ENCODE peak calls at places on chromosomes 5 and 9, in nine cellular contexts. S, Z, A, K, V, D, Q, M and U are unnamed samples.

GRCh38 chr5:112165897-112166737 is 253.0 kb downstream of the EPB41L4A start:
- DNase-seq in S (no peak), Z (no peak), A (no peak), K (no peak), V (no peak), D (no peak), Q (no peak), M (no peak), U (no peak)

GRCh38 chr5:81212211-81212687 is 20.9 kb upstream of the CKMT2 start:
- DNase-seq in S (no peak), Z (no peak), A (no peak), K (no peak), V (no peak), D (no peak), Q (no peak), M (no peak), U (no peak)

GRCh38 chr9:134568116-134568515 is 73.5 kb upstream of the COL5A1 start:
- DNase-seq in S (no peak), Z (no peak), A (no peak), K (no peak), V (peak), D (no peak), Q (peak), M (no peak), U (no peak)

GRCh38 chr9:33290994-33291397 is 680 bp downstream of the NFX1 start:
- DNase-seq in S (no peak), Z (no peak), A (peak), K (no peak), V (no peak), D (no peak), Q (no peak), M (peak), U (no peak)

GRCh38 chr9:27003406-27004147 is 1.9 kb downstream of the LRRC19 start:
- DNase-seq in S (no peak), Z (no peak), A (no peak), K (no peak), V (no peak), D (no peak), Q (no peak), M (no peak), U (no peak)

GRCh38 chr9:97984188-97985057 is 1.3 kb downstream of the ANP32B start:
- DNase-seq in S (peak), Z (peak), A (no peak), K (peak), V (peak), D (peak), Q (peak), M (peak), U (peak)

GRCh38 chr9:36924071-36924470 is 110.0 kb downstream of the PAX5 start:
- DNase-seq in S (peak), Z (peak), A (peak), K (peak), V (no peak), D (peak), Q (no peak), M (peak), U (no peak)

GRCh38 chr9:107488400-107489143 is 997 bp downstream of the KLF4 start:
- DNase-seq in S (peak), Z (peak), A (no peak), K (peak), V (peak), D (no peak), Q (peak), M (peak), U (no peak)

GRCh38 chr9:129343697-129344375 is 165.8 kb upstream of the IER5L start:
- DNase-seq in S (no peak), Z (no peak), A (no peak), K (peak), V (peak), D (no peak), Q (peak), M (no peak), U (peak)

GRCh38 chr9:117744856-117745389 is 40.7 kb downstream of the TLR4 start:
- DNase-seq in S (peak), Z (no peak), A (no peak), K (no peak), V (no peak), D (no peak), Q (no peak), M (no peak), U (peak)

GRCh38 chr5:108747111-108748009 is at the start of gene FER:
- DNase-seq in S (peak), Z (peak), A (no peak), K (peak), V (no peak), D (peak), Q (no peak), M (peak), U (no peak)

GRCh38 chr5:9149988-9150387 is 395.9 kb downstream of the SEMA5A start:
- DNase-seq in S (peak), Z (no peak), A (no peak), K (peak), V (no peak), D (no peak), Q (no peak), M (peak), U (no peak)

GRCh38 chr5:116361171-116361967 is 213.3 kb downstream of the SEMA6A start:
- DNase-seq in S (peak), Z (no peak), A (no peak), K (peak), V (peak), D (no peak), Q (no peak), M (peak), U (peak)

GRCh38 chr5:9513825-9514224 is 32.0 kb downstream of the SEMA5A start:
- DNase-seq in S (peak), Z (no peak), A (no peak), K (peak), V (no peak), D (no peak), Q (no peak), M (no peak), U (no peak)

GRCh38 chr5:38816083-38817030 is 29.5 kb upstream of the OSMR start:
- DNase-seq in S (no peak), Z (no peak), A (no peak), K (no peak), V (no peak), D (no peak), Q (no peak), M (peak), U (no peak)

GRCh38 chr9:76403352-76403751 is 9.1 kb upstream of the RFK start:
- DNase-seq in S (peak), Z (peak), A (no peak), K (peak), V (no peak), D (no peak), Q (no peak), M (peak), U (peak)

GRCh38 chr5:139150359-139150999 is 47.7 kb downstream of the SIL1 start:
- DNase-seq in S (no peak), Z (no peak), A (no peak), K (no peak), V (no peak), D (no peak), Q (no peak), M (no peak), U (no peak)